ENCODE peak calls at places on chromosomes 3 and 15, in seven cellular contexts. One of them, this sample, is unnamed.

GRCh38 chr3:144737281-144737680 is 765.7 kb downstream of the DIPK2A start:
- DNase-seq in NCI-H1417: no peak
- DNase-seq in C1 segment of cervical spinal cord: no peak
- DNase-seq in effector CD4-positive, alpha-beta T cell: no peak
- DNase-seq in trophoblast cell: no peak
- DNase-seq in caudate nucleus: no peak
- DNase-seq in ELR: no peak
- DNase-seq in this sample: no peak

GRCh38 chr15:74402873-74403589 is 30.7 kb downstream of the SEMA7A start:
- DNase-seq in NCI-H1417: no peak
- DNase-seq in C1 segment of cervical spinal cord: no peak
- DNase-seq in effector CD4-positive, alpha-beta T cell: no peak
- DNase-seq in trophoblast cell: no peak
- DNase-seq in caudate nucleus: no peak
- DNase-seq in ELR: no peak
- DNase-seq in this sample: no peak

GRCh38 chr15:59792359-59792758 is 103.2 kb upstream of the BNIP2 start:
- DNase-seq in NCI-H1417: no peak
- DNase-seq in C1 segment of cervical spinal cord: no peak
- DNase-seq in effector CD4-positive, alpha-beta T cell: peak
- DNase-seq in trophoblast cell: no peak
- DNase-seq in caudate nucleus: no peak
- DNase-seq in ELR: no peak
- DNase-seq in this sample: no peak

GRCh38 chr15:31328425-31328998 is 1.9 kb downstream of the KLF13 start:
- DNase-seq in NCI-H1417: peak
- DNase-seq in C1 segment of cervical spinal cord: no peak
- DNase-seq in effector CD4-positive, alpha-beta T cell: peak
- DNase-seq in trophoblast cell: peak
- DNase-seq in caudate nucleus: no peak
- DNase-seq in ELR: peak
- DNase-seq in this sample: peak

GRCh38 chr15:70152070-70152480 is 54.4 kb upstream of the TLE3 start:
- DNase-seq in NCI-H1417: peak
- DNase-seq in C1 segment of cervical spinal cord: no peak
- DNase-seq in effector CD4-positive, alpha-beta T cell: no peak
- DNase-seq in trophoblast cell: peak
- DNase-seq in caudate nucleus: no peak
- DNase-seq in ELR: no peak
- DNase-seq in this sample: no peak

GRCh38 chr15:79451361-79451999 is 19.3 kb downstream of the MINAR1 start:
- DNase-seq in NCI-H1417: no peak
- DNase-seq in C1 segment of cervical spinal cord: no peak
- DNase-seq in effector CD4-positive, alpha-beta T cell: no peak
- DNase-seq in trophoblast cell: no peak
- DNase-seq in caudate nucleus: no peak
- DNase-seq in ELR: no peak
- DNase-seq in this sample: no peak

GRCh38 chr3:182713743-182714517 is 79.4 kb upstream of the ATP11B start:
- DNase-seq in NCI-H1417: peak
- DNase-seq in C1 segment of cervical spinal cord: no peak
- DNase-seq in effector CD4-positive, alpha-beta T cell: no peak
- DNase-seq in trophoblast cell: peak
- DNase-seq in caudate nucleus: no peak
- DNase-seq in ELR: peak
- DNase-seq in this sample: peak

GRCh38 chr15:70030851-70031645 is 66.7 kb downstream of the TLE3 start:
- DNase-seq in NCI-H1417: no peak
- DNase-seq in C1 segment of cervical spinal cord: no peak
- DNase-seq in effector CD4-positive, alpha-beta T cell: no peak
- DNase-seq in trophoblast cell: no peak
- DNase-seq in caudate nucleus: no peak
- DNase-seq in ELR: no peak
- DNase-seq in this sample: no peak